ENCODE peak calls at places on chromosomes 3 and 15, in nine cellular contexts. M, X, I, P, E, N, D, U and J are unnamed samples. For H3K4me1, the result is how much of the 10 kb centered on the place peaks cover.

GRCh38 chr3:152360303-152360702 is 91.6 kb downstream of the MBNL1 start:
- DNase-seq in D (no peak), I (no peak), E (no peak), U (no peak), X (no peak), P (no peak), M (no peak), N (no peak), J (no peak)

GRCh38 chr3:112973325-112974177 is 1.4 kb downstream of the CD200R1 start:
- DNase-seq in M (no peak), P (no peak), X (no peak), N (no peak), U (no peak), E (no peak), D (no peak), I (no peak), J (no peak)

GRCh38 chr3:148990211-148990610 is 1.1 kb upstream of the GYG1 start:
- DNase-seq in E (no peak), P (no peak), D (no peak), M (no peak), I (no peak), U (peak), N (no peak), X (no peak), J (no peak)

GRCh38 chr15:52523192-52523591 is 5.5 kb downstream of the MYO5A start:
- DNase-seq in U (no peak), M (no peak), P (no peak), D (no peak), I (no peak), E (no peak), X (no peak), N (no peak), J (no peak)

GRCh38 chr15:29425864-29426263 is 156.2 kb upstream of the NSMCE3 start:
- DNase-seq in X (no peak), N (no peak), I (no peak), U (no peak), E (no peak), D (no peak), M (no peak), P (no peak), J (no peak)

GRCh38 chr3:128498127-128498626 is 5.2 kb upstream of the GATA2 start:
- DNase-seq in E (peak), M (no peak), N (peak), D (no peak), P (no peak), U (peak), I (no peak), X (no peak), J (no peak)

GRCh38 chr3:111929484-111929883 is 49.3 kb upstream of the ABHD10 start:
- DNase-seq in N (no peak), D (no peak), I (no peak), E (no peak), P (no peak), X (no peak), M (no peak), U (no peak), J (no peak)

GRCh38 chr3:132047209-132047608 is 12.4 kb upstream of the CPNE4 start:
- DNase-seq in P (no peak), U (no peak), I (no peak), M (no peak), D (no peak), E (no peak), X (no peak), N (no peak), J (no peak)

GRCh38 chr3:148309390-148310035 is 388.2 kb upstream of the AGTR1 start:
- DNase-seq in U (no peak), N (no peak), M (no peak), D (peak), X (peak), I (no peak), E (no peak), P (no peak), J (no peak)

GRCh38 chr15:67544475-67544874 is 2.0 kb downstream of the MAP2K5 start:
- DNase-seq in U (no peak), P (no peak), E (no peak), I (no peak), D (no peak), M (no peak), N (no peak), X (no peak), J (no peak)

GRCh38 chr15:67542192-67542461 is 376 bp upstream of the MAP2K5 start:
- DNase-seq in M (no peak), X (no peak), U (no peak), P (no peak), I (no peak), E (no peak), N (no peak), D (peak), J (no peak)

GRCh38 chr15:67545864-67546263 is 3.4 kb downstream of the MAP2K5 start:
- DNase-seq in P (no peak), N (no peak), E (no peak), I (no peak), U (no peak), D (no peak), X (no peak), M (no peak), J (no peak)

GRCh38 chr15:67543348-67543718 is 830 bp downstream of the MAP2K5 start:
- DNase-seq in X (peak), P (no peak), D (peak), E (no peak), U (no peak), I (peak), M (no peak), N (no peak), J (no peak)

GRCh38 chr15:67542462-67543347 is at the start of gene MAP2K5:
- DNase-seq in P (peak), U (peak), M (peak), I (peak), D (peak), E (no peak), N (peak), X (peak), J (peak)
- TF ChIP-seq POLR2A in P (peak), U (peak), M (peak), I (peak), D (peak), E (no peak), N (peak), X (peak), J (no peak)

DNA sequence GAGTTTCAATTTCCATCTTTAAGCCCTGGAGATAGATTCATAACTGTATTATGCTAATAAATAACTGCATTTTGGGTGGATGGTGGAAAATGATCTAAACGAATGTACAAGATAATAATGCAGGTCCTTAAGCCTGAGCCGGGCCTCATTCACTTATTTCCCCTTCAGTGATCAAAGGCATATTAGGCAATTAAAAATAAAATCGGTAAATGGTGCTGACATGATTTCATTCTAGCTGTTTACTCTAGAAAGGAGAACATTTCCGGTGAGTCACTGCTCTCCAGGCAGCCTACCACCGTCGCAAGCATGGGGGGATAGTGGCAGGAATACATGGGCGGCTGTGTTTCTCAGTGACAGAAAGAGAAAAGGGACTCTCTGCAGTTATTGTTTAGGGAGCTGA is 58.3 kb upstream of the SLC24A5 start:
- DNase-seq in I (no peak), U (no peak), E (no peak), X (no peak), M (no peak), P (no peak), N (no peak), D (peak), J (no peak)
- H3K4me3 ChIP-seq in I (no peak), U (no peak), E (no peak), X (no peak), M (no peak), P (no peak), N (no peak), D (no peak), J (no peak)

GRCh38 chr3:30480587-30480986 is 125.8 kb upstream of the TGFBR2 start:
- DNase-seq in X (no peak), E (no peak), P (no peak), N (no peak), U (no peak), I (no peak), D (no peak), M (no peak), J (no peak)

GRCh38 chr3:30475038-30475808 is 131.2 kb upstream of the TGFBR2 start:
- DNase-seq in P (no peak), M (no peak), N (no peak), I (no peak), D (no peak), U (no peak), E (no peak), X (no peak), J (no peak)

GRCh38 chr3:30476373-30477082 is 129.9 kb upstream of the TGFBR2 start:
- DNase-seq in U (no peak), N (no peak), X (peak), I (no peak), D (no peak), P (no peak), E (no peak), M (no peak), J (no peak)

GRCh38 chr3:30475809-30476178 is 130.6 kb upstream of the TGFBR2 start:
- DNase-seq in X (no peak), P (no peak), I (no peak), E (no peak), D (no peak), M (no peak), N (no peak), U (no peak), J (no peak)

GRCh38 chr3:30477149-30477921 is 129.1 kb upstream of the TGFBR2 start:
- DNase-seq in D (no peak), X (no peak), E (no peak), N (no peak), U (no peak), P (no peak), M (no peak), I (no peak), J (no peak)
- H3K4me1 ChIP-seq in D (under half), X (under half), E (under half), N (under half), U (under half), P (under half), M (under half), I (under half), J (under half)

DNA sequence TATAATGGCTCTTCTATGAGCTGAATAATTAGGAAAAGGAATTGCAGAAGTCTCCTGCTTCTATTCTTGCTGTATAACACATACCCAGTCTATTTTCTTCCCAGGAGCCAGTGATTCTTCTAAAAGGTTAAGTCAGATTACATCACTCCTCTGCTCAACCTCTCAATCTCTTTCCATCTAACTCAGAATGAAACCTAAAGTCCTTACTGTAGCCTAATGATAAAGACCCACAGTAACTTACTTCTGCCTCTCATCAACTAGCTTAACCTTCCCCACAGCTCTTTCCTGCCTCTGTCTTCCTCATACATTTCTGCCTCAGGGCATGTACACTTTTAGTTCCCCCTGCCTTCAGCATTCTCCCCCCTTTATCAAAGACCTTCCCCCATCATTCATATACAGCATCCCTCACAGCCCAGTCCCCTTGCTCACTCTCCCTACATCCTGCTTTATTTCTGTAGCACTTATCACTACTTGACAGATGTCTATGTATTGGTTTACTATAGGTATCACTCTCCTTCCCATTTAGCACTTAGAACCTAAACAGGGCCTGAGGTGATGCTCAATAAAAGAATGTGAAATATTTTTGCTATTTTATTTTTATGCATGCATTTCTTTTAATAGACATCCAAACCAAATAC is 28.5 kb upstream of the CMTM6 start:
- DNase-seq in D (no peak), U (no peak), I (no peak), M (no peak), E (no peak), X (no peak), P (no peak), N (no peak), J (no peak)
- TF ChIP-seq POLR2A in D (no peak), U (no peak), I (no peak), M (no peak), E (no peak), X (no peak), P (no peak), N (no peak), J (no peak)